ENCODE peak calls at places on chromosome 19, in nine cellular contexts. V is mammary epithelial cell, Q is ovary, P is heart right ventricle, R is kidney, F is epithelial cell of esophagus, E is AG04449, D is PC-3, T is kidney epithelial cell. W is an unnamed sample.

GRCh38 chr19:18846862-18847515 is 15.2 kb downstream of the UPF1 start:
- DNase-seq in V (peak), Q (peak), P (peak), R (peak), F (peak), E (no peak), D (peak), T (peak), W (peak)

GRCh38 chr19:3609779-3610719 is 3.4 kb upstream of the TBXA2R start:
- DNase-seq in V (no peak), Q (no peak), P (peak), R (peak), F (no peak), E (no peak), D (peak), T (no peak), W (no peak)

GRCh38 chr19:8239528-8240273 is 30.5 kb downstream of the CERS4 start:
- DNase-seq in V (no peak), Q (no peak), P (no peak), R (no peak), F (no peak), E (no peak), D (no peak), T (no peak), W (no peak)

GRCh38 chr19:49599378-49600298 is 8.7 kb downstream of the PRR12 start:
- DNase-seq in V (no peak), Q (no peak), P (no peak), R (no peak), F (no peak), E (no peak), D (no peak), T (no peak), W (no peak)

GRCh38 chr19:7869453-7869909 is 4.7 kb downstream of the PRR36 start:
- DNase-seq in V (peak), Q (peak), P (peak), R (peak), F (peak), E (no peak), D (peak), T (no peak), W (peak)

GRCh38 chr19:890831-891230 is 2.2 kb downstream of the MED16 start:
- DNase-seq in V (no peak), Q (no peak), P (no peak), R (peak), F (no peak), E (no peak), D (no peak), T (no peak), W (no peak)

GRCh38 chr19:9431475-9431874 is 3.9 kb downstream of the ZNF266 start:
- DNase-seq in V (no peak), Q (no peak), P (peak), R (no peak), F (peak), E (no peak), D (peak), T (no peak), W (no peak)

GRCh38 chr19:5102520-5102919 is 133.6 kb downstream of the KDM4B start:
- DNase-seq in V (no peak), Q (no peak), P (no peak), R (no peak), F (no peak), E (no peak), D (no peak), T (no peak), W (no peak)

GRCh38 chr19:45112111-45112827 is 19.3 kb downstream of the PPP1R37 start:
- DNase-seq in V (no peak), Q (no peak), P (no peak), R (no peak), F (no peak), E (no peak), D (no peak), T (no peak), W (no peak)

GRCh38 chr19:51372649-51373504 is at the start of gene NKG7:
- DNase-seq in V (no peak), Q (no peak), P (no peak), R (peak), F (no peak), E (no peak), D (no peak), T (no peak), W (no peak)

GRCh38 chr19:46373573-46374359 is 26.9 kb downstream of the PPP5C start:
- DNase-seq in V (peak), Q (no peak), P (peak), R (peak), F (peak), E (no peak), D (peak), T (peak), W (peak)

GRCh38 chr19:41994994-41995958 is 1.2 kb upstream of the ATP1A3 start:
- DNase-seq in V (no peak), Q (no peak), P (no peak), R (no peak), F (no peak), E (no peak), D (no peak), T (no peak), W (no peak)

GRCh38 chr19:2479556-2480194 is 3.7 kb downstream of the GADD45B start:
- DNase-seq in V (no peak), Q (no peak), P (no peak), R (peak), F (no peak), E (no peak), D (no peak), T (no peak), W (peak)
- H3K4me3 ChIP-seq in V (no peak), Q (peak), P (no peak), R (no peak), F (no peak), E (no peak), D (no peak), T (no peak), W (peak)

GRCh38 chr19:35796645-35797542 is 15.8 kb downstream of the PRODH2 start:
- DNase-seq in V (no peak), Q (no peak), P (no peak), R (no peak), F (no peak), E (no peak), D (no peak), T (no peak), W (no peak)
- H3K4me3 ChIP-seq in V (no peak), Q (no peak), P (no peak), R (no peak), F (no peak), E (no peak), D (no peak), T (no peak), W (no peak)

GRCh38 chr19:29524912-29525870 is 603 bp upstream of the VSTM2B start:
- DNase-seq in V (peak), Q (no peak), P (no peak), R (peak), F (no peak), E (no peak), D (no peak), T (no peak), W (no peak)
- H3K4me3 ChIP-seq in V (no peak), Q (no peak), P (peak), R (no peak), F (no peak), E (no peak), D (no peak), T (no peak), W (no peak)

GRCh38 chr19:15550847-15551182 is 42.5 kb downstream of the CYP4F22 start:
- DNase-seq in V (no peak), Q (no peak), P (no peak), R (no peak), F (no peak), E (no peak), D (no peak), T (no peak), W (no peak)

GRCh38 chr19:15550273-15550672 is 41.9 kb downstream of the CYP4F22 start:
- DNase-seq in V (no peak), Q (no peak), P (no peak), R (no peak), F (no peak), E (no peak), D (no peak), T (no peak), W (no peak)

GRCh38 chr19:15549581-15549980 is 41.3 kb downstream of the CYP4F22 start:
- DNase-seq in V (no peak), Q (no peak), P (no peak), R (no peak), F (no peak), E (no peak), D (no peak), T (no peak), W (no peak)

GRCh38 chr19:15548648-15549047 is 40.3 kb downstream of the CYP4F22 start:
- DNase-seq in V (no peak), Q (no peak), P (no peak), R (no peak), F (no peak), E (no peak), D (no peak), T (no peak), W (no peak)

GRCh38 chr19:15551183-15552004 is 43.1 kb downstream of the CYP4F22 start:
- DNase-seq in V (no peak), Q (no peak), P (peak), R (peak), F (no peak), E (no peak), D (peak), T (no peak), W (peak)
- H3K4me3 ChIP-seq in V (peak), Q (peak), P (peak), R (peak), F (peak), E (peak), D (peak), T (peak), W (peak)

GRCh38 chr19:38932425-38933179 is 1.9 kb downstream of the MRPS12 start:
- DNase-seq in V (no peak), Q (no peak), P (no peak), R (peak), F (peak), E (no peak), D (peak), T (peak), W (peak)
- H3K4me3 ChIP-seq in V (no peak), Q (no peak), P (no peak), R (no peak), F (no peak), E (no peak), D (peak), T (no peak), W (no peak)

DNA sequence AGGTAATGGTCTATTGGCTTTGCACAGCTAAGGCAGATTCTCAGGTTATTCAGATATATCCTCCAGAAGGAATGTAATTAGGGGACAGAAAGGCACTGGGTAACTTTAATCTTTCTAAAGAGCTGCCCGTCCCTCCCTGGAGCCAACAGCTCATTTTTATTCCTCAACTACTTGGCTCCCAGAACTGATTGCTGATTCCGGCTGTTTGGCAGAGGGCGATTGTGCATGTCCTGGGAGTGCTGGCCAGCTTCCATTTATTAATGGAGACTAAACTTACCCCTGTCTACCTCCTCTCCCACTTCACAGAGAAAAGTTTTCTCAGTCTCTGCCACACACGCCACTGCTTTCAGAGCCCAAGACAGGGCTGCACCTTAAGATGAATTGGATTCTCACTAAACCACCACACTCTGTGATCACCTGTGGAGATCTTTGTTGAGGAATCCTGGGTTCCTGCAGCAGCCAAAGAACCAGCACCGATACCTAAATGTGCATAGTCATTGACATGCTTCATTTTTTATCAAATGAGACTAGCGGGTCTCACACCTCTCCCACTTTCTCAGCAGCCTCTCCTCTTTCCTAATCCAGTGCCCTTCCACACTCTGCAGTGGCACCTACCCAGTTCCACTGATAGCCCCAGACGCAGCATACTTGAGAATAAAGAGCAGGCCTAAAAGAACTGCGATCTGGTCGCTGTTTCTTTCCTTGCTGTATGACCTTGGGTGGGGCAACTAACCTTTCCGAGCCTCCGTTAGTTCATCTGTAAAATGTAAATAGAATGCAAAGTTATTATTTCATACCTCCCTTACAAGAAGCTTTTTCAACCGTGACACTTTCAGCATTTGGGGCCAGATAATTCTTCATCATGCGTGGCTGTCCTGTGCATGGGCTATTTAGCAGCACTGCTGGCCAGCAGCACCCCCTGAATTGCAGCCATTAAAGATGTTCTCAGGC is 648.7 kb downstream of the UQCRFS1 start:
- DNase-seq in V (no peak), Q (no peak), P (no peak), R (no peak), F (no peak), E (no peak), D (no peak), T (no peak), W (no peak)
- H3K4me3 ChIP-seq in V (no peak), Q (no peak), P (no peak), R (no peak), F (no peak), E (no peak), D (no peak), T (no peak), W (no peak)

DNA sequence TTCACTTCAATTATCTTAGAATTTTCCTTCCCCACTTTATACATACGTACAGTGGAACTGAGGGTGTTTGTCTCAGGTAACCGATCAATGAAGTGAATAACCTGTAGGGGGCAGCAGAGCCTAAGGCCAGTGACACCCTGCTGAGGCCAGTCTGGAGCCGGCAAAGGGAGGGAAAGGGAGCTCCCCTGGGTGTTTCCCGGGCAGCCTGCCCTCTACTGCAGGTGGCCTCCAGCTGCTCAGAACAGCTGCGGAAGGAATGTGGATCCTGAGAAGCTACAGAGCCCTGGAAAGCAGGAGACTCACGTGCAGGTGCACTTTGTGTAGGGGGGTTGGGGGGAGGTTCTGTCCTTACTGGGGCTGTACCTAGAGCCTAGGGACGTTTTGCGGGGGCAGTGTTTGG is 832 bp upstream of the ZNF491 start:
- DNase-seq in V (peak), Q (peak), P (peak), R (peak), F (peak), E (peak), D (peak), T (peak), W (peak)
- H3K4me3 ChIP-seq in V (no peak), Q (no peak), P (peak), R (peak), F (no peak), E (no peak), D (peak), T (no peak), W (no peak)